ENCODE peak calls at places on chromosomes 13 and 19, in ten cellular contexts. W, Z, K, Q, J, R, P, A, C and Y are unnamed samples.

GRCh38 chr19:2528543-2529173 is 52.7 kb downstream of the GADD45B start:
- DNase-seq in W (no peak), Z (no peak), K (no peak), Q (no peak), J (no peak), R (no peak), P (no peak), A (no peak), C (no peak), Y (no peak)

GRCh38 chr13:98563071-98563470 is 13.8 kb downstream of the STK24 start:
- DNase-seq in W (no peak), Z (no peak), K (no peak), Q (no peak), J (no peak), R (peak), P (no peak), A (no peak), C (no peak), Y (no peak)

GRCh38 chr19:18419699-18420460 is 682 bp downstream of the SSBP4 start:
- DNase-seq in W (peak), Z (no peak), K (no peak), Q (no peak), J (peak), R (peak), P (no peak), A (no peak), C (no peak), Y (peak)

GRCh38 chr19:37251308-37252229 is 33.6 kb downstream of the ZNF383 start:
- DNase-seq in W (peak), Z (peak), K (peak), Q (no peak), J (peak), R (no peak), P (peak), A (peak), C (peak), Y (peak)

GRCh38 chr19:55113570-55114039 is 3.8 kb downstream of the PPP1R12C start:
- DNase-seq in W (no peak), Z (peak), K (peak), Q (peak), J (peak), R (no peak), P (peak), A (no peak), C (no peak), Y (no peak)

GRCh38 chr13:40185393-40185792 is 481.0 kb downstream of the FOXO1 start:
- DNase-seq in W (no peak), Z (no peak), K (no peak), Q (no peak), J (no peak), R (no peak), P (no peak), A (no peak), C (no peak), Y (no peak)

GRCh38 chr19:35790981-35791813 is 15.8 kb downstream of the ARHGAP33 start:
- DNase-seq in W (peak), Z (no peak), K (no peak), Q (no peak), J (no peak), R (no peak), P (no peak), A (no peak), C (peak), Y (no peak)

GRCh38 chr19:2270157-2270571 is 11.8 kb downstream of the PEAK3 start:
- DNase-seq in W (peak), Z (no peak), K (peak), Q (no peak), J (peak), R (no peak), P (no peak), A (no peak), C (no peak), Y (peak)

GRCh38 chr19:49766007-49766937 is 529 bp upstream of the AP2A1 start:
- DNase-seq in W (peak), Z (peak), K (peak), Q (peak), J (peak), R (peak), P (peak), A (peak), C (peak), Y (peak)

GRCh38 chr19:39399684-39400465 is 6.8 kb upstream of the ZFP36 start:
- DNase-seq in W (no peak), Z (no peak), K (no peak), Q (no peak), J (no peak), R (no peak), P (no peak), A (no peak), C (no peak), Y (no peak)

GRCh38 chr13:112954488-112955270 is 14.3 kb upstream of the MCF2L start:
- DNase-seq in W (no peak), Z (no peak), K (no peak), Q (no peak), J (no peak), R (no peak), P (no peak), A (no peak), C (peak), Y (no peak)

GRCh38 chr13:23695711-23696512 is 125.7 kb downstream of the TNFRSF19 start:
- DNase-seq in W (peak), Z (no peak), K (no peak), Q (peak), J (no peak), R (peak), P (no peak), A (peak), C (no peak), Y (no peak)

GRCh38 chr13:27619711-27620376 is 485 bp downstream of the LNX2 start:
- DNase-seq in W (peak), Z (peak), K (no peak), Q (no peak), J (peak), R (no peak), P (no peak), A (no peak), C (no peak), Y (no peak)

GRCh38 chr13:35699181-35699580 is 222.7 kb upstream of the MAB21L1 start:
- DNase-seq in W (no peak), Z (peak), K (no peak), Q (no peak), J (no peak), R (no peak), P (no peak), A (no peak), C (no peak), Y (no peak)

GRCh38 chr13:99086869-99087129 is 108.9 kb upstream of the DOCK9 start:
- DNase-seq in W (peak), Z (no peak), K (no peak), Q (no peak), J (no peak), R (peak), P (peak), A (peak), C (no peak), Y (no peak)

GRCh38 chr13:36352350-36352749 is 6.2 kb upstream of the SPART start:
- DNase-seq in W (no peak), Z (no peak), K (no peak), Q (no peak), J (no peak), R (no peak), P (no peak), A (no peak), C (no peak), Y (no peak)

GRCh38 chr19:7872306-7873204 is 1.6 kb downstream of the PRR36 start:
- DNase-seq in W (no peak), Z (no peak), K (no peak), Q (no peak), J (no peak), R (no peak), P (no peak), A (no peak), C (no peak), Y (no peak)

GRCh38 chr19:17138937-17139598 is 63.5 kb downstream of the MYO9B start:
- DNase-seq in W (no peak), Z (no peak), K (no peak), Q (no peak), J (no peak), R (no peak), P (no peak), A (no peak), C (peak), Y (no peak)

GRCh38 chr13:97028441-97029299 is 34.4 kb upstream of the OXGR1 start:
- DNase-seq in W (peak), Z (peak), K (peak), Q (peak), J (peak), R (peak), P (peak), A (peak), C (peak), Y (no peak)

GRCh38 chr13:101554420-101555125 is 102.1 kb downstream of the ITGBL1 start:
- DNase-seq in W (no peak), Z (peak), K (no peak), Q (no peak), J (no peak), R (no peak), P (no peak), A (no peak), C (no peak), Y (no peak)

GRCh38 chr19:28443361-28443760 is 769.6 kb downstream of the UQCRFS1 start:
- DNase-seq in W (no peak), Z (no peak), K (no peak), Q (no peak), J (no peak), R (no peak), P (no peak), A (no peak), C (no peak), Y (no peak)

GRCh38 chr13:24304620-24305019 is 4.8 kb upstream of the C1QTNF9 start:
- DNase-seq in W (no peak), Z (no peak), K (no peak), Q (no peak), J (no peak), R (no peak), P (no peak), A (no peak), C (no peak), Y (no peak)

GRCh38 chr13:113850722-113851479 is 13.0 kb downstream of the GAS6 start:
- DNase-seq in W (no peak), Z (no peak), K (no peak), Q (no peak), J (no peak), R (no peak), P (no peak), A (no peak), C (no peak), Y (no peak)

GRCh38 chr19:50325310-50326100 is 3.7 kb downstream of the KCNC3 start:
- DNase-seq in W (peak), Z (peak), K (peak), Q (peak), J (no peak), R (peak), P (peak), A (peak), C (peak), Y (peak)

GRCh38 chr19:23070353-23070781 is 46.5 kb upstream of the ZNF730 start:
- DNase-seq in W (peak), Z (peak), K (no peak), Q (peak), J (peak), R (no peak), P (no peak), A (no peak), C (no peak), Y (no peak)

GRCh38 chr13:93307166-93307565 is 80.6 kb downstream of the GPC6 start:
- DNase-seq in W (no peak), Z (no peak), K (no peak), Q (no peak), J (no peak), R (no peak), P (no peak), A (no peak), C (no peak), Y (no peak)

GRCh38 chr13:25473864-25474263 is 102.1 kb downstream of the ATP8A2 start:
- DNase-seq in W (no peak), Z (no peak), K (no peak), Q (no peak), J (no peak), R (no peak), P (no peak), A (no peak), C (no peak), Y (no peak)

GRCh38 chr13:51322826-51323225 is 16.7 kb upstream of the SERPINE3 start:
- DNase-seq in W (no peak), Z (no peak), K (no peak), Q (no peak), J (no peak), R (no peak), P (no peak), A (no peak), C (no peak), Y (no peak)

GRCh38 chr13:80030491-80030890 is 310.4 kb downstream of the SPRY2 start:
- DNase-seq in W (no peak), Z (no peak), K (no peak), Q (peak), J (no peak), R (no peak), P (no peak), A (no peak), C (no peak), Y (no peak)

GRCh38 chr13:111325146-111325890 is 4.9 kb downstream of the TEX29 start:
- DNase-seq in W (no peak), Z (no peak), K (no peak), Q (no peak), J (no peak), R (no peak), P (no peak), A (no peak), C (no peak), Y (peak)